ENCODE peak calls at places on chromosomes 4 and X, in eight cellular contexts. O, M, H, G, J, U, C and R are unnamed samples.

GRCh38 chr4:21790437-21791029 is 158.0 kb downstream of the KCNIP4 start:
- DNase-seq in H (peak), J (no peak), C (peak), O (no peak), G (no peak), U (no peak), M (no peak), R (no peak)

GRCh38 chr4:156954598-156954997 is 17.0 kb downstream of the PDGFC start:
- DNase-seq in M (no peak), H (no peak), U (no peak), J (no peak), O (no peak), G (no peak), C (no peak), R (no peak)

GRCh38 chr4:43277003-43277402 is 384.5 kb downstream of the GRXCR1 start:
- DNase-seq in J (no peak), M (no peak), C (no peak), H (no peak), G (no peak), U (no peak), O (no peak), R (no peak)

GRCh38 chrX:129115104-129115503 is 408.2 kb downstream of the SMARCA1 start:
- DNase-seq in H (peak), C (peak), U (no peak), M (peak), J (no peak), G (no peak), O (no peak), R (no peak)

GRCh38 chrX:106950381-106950780 is 30.2 kb downstream of the CLDN2 start:
- DNase-seq in C (no peak), O (no peak), U (no peak), G (no peak), H (no peak), J (no peak), M (no peak), R (no peak)

GRCh38 chrX:49999048-49999447 is 76.7 kb downstream of the CLCN5 start:
- DNase-seq in M (no peak), G (no peak), U (no peak), O (no peak), C (no peak), H (no peak), J (no peak), R (no peak)

GRCh38 chr4:28287837-28288236 is 1427.2 kb downstream of the STIM2 start:
- DNase-seq in J (no peak), M (no peak), G (no peak), O (no peak), U (no peak), H (no peak), C (no peak), R (no peak)

GRCh38 chr4:143585548-143585947 is 72.0 kb downstream of the SMARCA5 start:
- DNase-seq in U (no peak), O (no peak), M (no peak), G (no peak), H (no peak), C (no peak), J (no peak), R (no peak)

GRCh38 chr4:161134795-161135194 is 1029.0 kb downstream of the FSTL5 start:
- DNase-seq in O (no peak), G (no peak), U (no peak), H (no peak), M (no peak), C (no peak), J (no peak), R (no peak)

GRCh38 chrX:35016051-35016450 is 73.5 kb downstream of the FAM47B start:
- DNase-seq in H (no peak), G (no peak), C (no peak), J (no peak), U (no peak), O (no peak), M (no peak), R (no peak)

GRCh38 chrX:30653415-30654131 is at the start of gene GK:
- DNase-seq in U (no peak), J (peak), O (no peak), C (peak), M (peak), G (peak), H (peak), R (peak)

GRCh38 chrX:77446029-77446585 is 1.1 kb upstream of the FGF16 start:
- DNase-seq in J (no peak), O (peak), G (no peak), U (no peak), H (no peak), C (no peak), M (peak), R (peak)

GRCh38 chrX:3939967-3940610 is 226.6 kb upstream of the PRKX start:
- DNase-seq in J (no peak), U (no peak), C (peak), G (no peak), H (no peak), O (no peak), M (no peak), R (no peak)

GRCh38 chr4:123555500-123556273 is 159.1 kb downstream of the SPRY1 start:
- DNase-seq in U (peak), C (peak), M (no peak), O (no peak), H (peak), G (peak), J (peak), R (peak)

GRCh38 chr4:128542047-128542446 is 254.4 kb upstream of the PGRMC2 start:
- DNase-seq in J (no peak), G (no peak), H (no peak), M (no peak), U (no peak), C (no peak), O (no peak), R (no peak)

GRCh38 chr4:182842991-182843390 is 74.2 kb downstream of the DCTD start:
- DNase-seq in J (no peak), G (no peak), U (no peak), M (no peak), H (no peak), O (no peak), C (no peak), R (no peak)

GRCh38 chr4:75101906-75102888 is 169.3 kb downstream of the PARM1 start:
- DNase-seq in U (no peak), M (no peak), G (no peak), H (no peak), C (no peak), J (no peak), O (no peak), R (no peak)

GRCh38 chrX:21975827-21976226 is 35.3 kb downstream of the SMS start:
- DNase-seq in H (no peak), C (no peak), G (no peak), J (no peak), M (no peak), U (no peak), O (no peak), R (no peak)